ENCODE peak calls at places on chromosomes 5 and 9, in five cellular contexts. W, U, L, S and D are unnamed samples.
A peak's percentile ranks its signal among the peaks of the same experiment; 100 is the strongest.

GRCh38 chr9:15136646-15137045 is 170.4 kb downstream of the TTC39B start:
- DNase-seq in W (no peak), U (no peak), L (no peak), S (no peak), D (no peak)

GRCh38 chr5:172771439-172772111 is 580 bp upstream of the DUSP1 start:
- DNase-seq in W (no peak), U (no peak), L (no peak), S (no peak), D (no peak)

GRCh38 chr9:38358390-38359296 is 33.9 kb upstream of the ALDH1B1 start:
- DNase-seq in W (peak; percentile 24), U (no peak), L (no peak), S (no peak), D (no peak)

GRCh38 chr5:9774472-9775079 is 144.4 kb upstream of the TAS2R1 start:
- DNase-seq in W (peak; percentile 3), U (no peak), L (no peak), S (no peak), D (no peak)

GRCh38 chr5:15695171-15695676 is 195.2 kb downstream of the FBXL7 start:
- DNase-seq in W (no peak), U (peak; percentile 29), L (no peak), S (no peak), D (no peak)

GRCh38 chr5:88736494-88736893 is 146.5 kb downstream of the MEF2C start:
- DNase-seq in W (no peak), U (no peak), L (no peak), S (no peak), D (no peak)

GRCh38 chr9:84668204-84669007 is 1.1 kb upstream of the NTRK2 start:
- DNase-seq in W (no peak), U (peak; percentile 40), L (no peak), S (peak; percentile 67), D (peak; percentile 60)

GRCh38 chr9:95091971-95092320 is 225.6 kb downstream of the FANCC start:
- DNase-seq in W (no peak), U (no peak), L (no peak), S (no peak), D (no peak)

GRCh38 chr5:127934791-127935256 is 148.7 kb upstream of the SLC12A2 start:
- DNase-seq in W (peak; percentile 97), U (no peak), L (peak; percentile 36), S (peak; percentile 88), D (no peak)

GRCh38 chr5:85462957-85463356 is 1078.3 kb upstream of the EDIL3 start:
- DNase-seq in W (no peak), U (no peak), L (no peak), S (no peak), D (no peak)

GRCh38 chr5:123809594-123810172 is 297.7 kb downstream of the CSNK1G3 start:
- DNase-seq in W (no peak), U (no peak), L (no peak), S (no peak), D (peak; percentile 25)

GRCh38 chr5:124923131-124923530 is 176.7 kb upstream of the ZNF608 start:
- DNase-seq in W (no peak), U (no peak), L (no peak), S (no peak), D (no peak)

GRCh38 chr5:95839658-95840057 is 17.1 kb upstream of the GLRX start:
- DNase-seq in W (peak; percentile 69), U (no peak), L (no peak), S (no peak), D (no peak)

GRCh38 chr5:59799668-59800374 is 93.7 kb downstream of the PDE4D start:
- DNase-seq in W (peak; percentile 7), U (no peak), L (no peak), S (peak; percentile 29), D (no peak)

GRCh38 chr9:123069010-123069481 is 35.6 kb downstream of the GPR21 start:
- DNase-seq in W (no peak), U (no peak), L (no peak), S (no peak), D (no peak)

GRCh38 chr5:123300266-123300665 is 122.9 kb downstream of the CEP120 start:
- DNase-seq in W (no peak), U (no peak), L (no peak), S (no peak), D (no peak)

GRCh38 chr5:124906339-124907097 is 160.1 kb upstream of the ZNF608 start:
- DNase-seq in W (peak; percentile 17), U (peak; percentile 64), L (peak; percentile 62), S (no peak), D (peak; percentile 62)

GRCh38 chr9:129412814-129413536 is 207.9 kb downstream of the C9orf50 start:
- DNase-seq in W (no peak), U (peak; percentile 77), L (peak; percentile 67), S (peak; percentile 38), D (peak; percentile 55)

GRCh38 chr5:132426525-132427138 is 57.1 kb downstream of the SLC22A5 start:
- DNase-seq in W (peak; percentile 58), U (peak; percentile 46), L (peak; percentile 81), S (peak; percentile 65), D (peak; percentile 86)

GRCh38 chr5:159156839-159157238 is 52.5 kb downstream of the RNF145 start:
- DNase-seq in W (peak; percentile 64), U (peak; percentile 15), L (no peak), S (peak; percentile 73), D (peak; percentile 10)

GRCh38 chr5:31427013-31427783 is 104.7 kb downstream of the DROSHA start:
- DNase-seq in W (no peak), U (no peak), L (no peak), S (no peak), D (no peak)

GRCh38 chr9:132260846-132261245 is 93.9 kb downstream of the SETX start:
- DNase-seq in W (no peak), U (no peak), L (no peak), S (no peak), D (no peak)

GRCh38 chr5:79595086-79595485 is 17.2 kb upstream of the TENT2 start:
- DNase-seq in W (no peak), U (no peak), L (no peak), S (no peak), D (no peak)

GRCh38 chr5:169350759-169351240 is 49.9 kb upstream of the SLIT3 start:
- DNase-seq in W (no peak), U (no peak), L (no peak), S (peak; percentile 93), D (no peak)

GRCh38 chr5:174717826-174718455 is 6.4 kb upstream of the MSX2 start:
- DNase-seq in W (no peak), U (no peak), L (no peak), S (no peak), D (no peak)

GRCh38 chr5:174720066-174720611 is 4.2 kb upstream of the MSX2 start:
- DNase-seq in W (no peak), U (no peak), L (no peak), S (no peak), D (no peak)

GRCh38 chr5:174719211-174719610 is 5.2 kb upstream of the MSX2 start:
- DNase-seq in W (no peak), U (no peak), L (no peak), S (no peak), D (no peak)

DNA sequence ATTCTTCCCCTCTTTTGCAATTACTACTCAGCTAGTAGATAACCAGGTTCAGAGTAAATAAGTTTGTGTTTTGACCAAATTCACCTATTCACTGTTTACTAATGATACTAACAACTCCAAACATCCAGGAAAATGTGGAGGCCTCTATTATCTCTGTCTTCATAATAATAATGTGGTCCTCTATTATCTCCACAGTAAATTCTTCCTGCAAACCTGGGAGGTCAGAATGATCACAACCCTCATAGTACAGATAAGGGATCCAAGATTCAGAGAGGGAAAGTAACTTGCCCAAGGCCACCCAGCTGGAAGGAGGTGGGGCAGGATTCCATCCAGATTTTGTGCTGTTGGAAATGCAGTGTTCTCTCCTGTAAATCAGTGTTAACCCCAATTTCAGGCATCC is 9.6 kb upstream of the MSX2 start:
- DNase-seq in W (no peak), U (no peak), L (no peak), S (no peak), D (no peak)
- TF ChIP-seq CTCF in W (no peak), U (no peak), L (no peak), S (no peak), D (no peak)

GRCh38 chr9:120571443-120572257 is 8.3 kb downstream of the CDK5RAP2 start:
- DNase-seq in W (peak; percentile 99), U (peak; percentile 22), L (peak; percentile 84), S (no peak), D (no peak)

GRCh38 chr9:120578614-120579013 is 1.4 kb downstream of the CDK5RAP2 start:
- DNase-seq in W (no peak), U (no peak), L (no peak), S (no peak), D (no peak)

GRCh38 chr9:120570296-120570695 is 9.7 kb downstream of the CDK5RAP2 start:
- DNase-seq in W (no peak), U (no peak), L (no peak), S (no peak), D (no peak)

GRCh38 chr9:120579139-120579749 is 723 bp downstream of the CDK5RAP2 start:
- DNase-seq in W (no peak), U (no peak), L (no peak), S (peak; percentile 51), D (no peak)

GRCh38 chr9:120574473-120574872 is 5.5 kb downstream of the CDK5RAP2 start:
- DNase-seq in W (peak; percentile 54), U (no peak), L (no peak), S (no peak), D (no peak)
- H3K27ac ChIP-seq in W (peak overlapping the region; percentile 57), U (no peak overlapping the region), L (no peak overlapping the region), S (no peak overlapping the region), D (no peak overlapping the region)

GRCh38 chr9:85940275-85940831 is 593 bp upstream of the NAA35 start:
- DNase-seq in W (no peak), U (no peak), L (no peak), S (peak; percentile 14), D (no peak)
- TF ChIP-seq EP300 in W (no peak), U (no peak), L (no peak), S (no peak), D (no peak)

GRCh38 chr5:20266068-20266467 is 278.1 kb upstream of the CDH18 start:
- DNase-seq in W (no peak), U (no peak), L (no peak), S (no peak), D (no peak)
- TF ChIP-seq CTCF in W (no peak), U (no peak), L (no peak), S (no peak), D (no peak)

GRCh38 chr5:36443941-36444340 is 142.2 kb upstream of the RANBP3L start:
- DNase-seq in W (no peak), U (no peak), L (no peak), S (no peak), D (no peak)

GRCh38 chr5:36444582-36444999 is 142.9 kb upstream of the RANBP3L start:
- DNase-seq in W (no peak), U (no peak), L (peak; percentile 76), S (no peak), D (peak; percentile 14)

GRCh38 chr5:36441215-36441614 is 139.5 kb upstream of the RANBP3L start:
- DNase-seq in W (no peak), U (no peak), L (no peak), S (no peak), D (no peak)

GRCh38 chr5:36442352-36442751 is 140.7 kb upstream of the RANBP3L start:
- DNase-seq in W (peak; percentile 57), U (no peak), L (peak; percentile 57), S (no peak), D (no peak)

GRCh38 chr5:36442796-36443195 is 141.1 kb upstream of the RANBP3L start:
- DNase-seq in W (no peak), U (no peak), L (peak; percentile 38), S (no peak), D (no peak)
- H3K27ac ChIP-seq in W (no peak overlapping the region), U (no peak overlapping the region), L (peak overlapping the region; percentile 46), S (peak overlapping the region; percentile 55), D (no peak overlapping the region)